ENCODE peak calls at places on chromosomes 5 and 9, in four cellular contexts. L is GM10248, H is upper lobe of right lung, O is AG04450. C is an unnamed sample.

GRCh38 chr5:174229640-174230350 is 184.3 kb downstream of the NSG2 start:
- DNase-seq in L (no peak), H (no peak), O (peak), C (no peak)

GRCh38 chr9:76181020-76181641 is 213.1 kb downstream of the RFK start:
- DNase-seq in L (no peak), H (no peak), O (no peak), C (no peak)

GRCh38 chr9:36877239-36877638 is 156.8 kb downstream of the PAX5 start:
- DNase-seq in L (peak), H (peak), O (no peak), C (no peak)

GRCh38 chr5:54541823-54542783 is 24.5 kb downstream of the SNX18 start:
- DNase-seq in L (no peak), H (no peak), O (no peak), C (no peak)

GRCh38 chr5:95375591-95375990 is 15.6 kb upstream of the FAM81B start:
- DNase-seq in L (no peak), H (no peak), O (no peak), C (no peak)

GRCh38 chr5:135235551-135236100 is 163.4 kb downstream of the MACROH2A1 start:
- DNase-seq in L (no peak), H (peak), O (no peak), C (no peak)

GRCh38 chr5:148091991-148092964 is 28.5 kb downstream of the SPINK5 start:
- DNase-seq in L (no peak), H (no peak), O (no peak), C (no peak)

GRCh38 chr5:10662661-10663245 is 98.3 kb downstream of the DAP start:
- DNase-seq in L (no peak), H (no peak), O (no peak), C (no peak)

GRCh38 chr5:16937023-16937379 is 913 bp upstream of the MYO10 start:
- DNase-seq in L (no peak), H (peak), O (no peak), C (no peak)

GRCh38 chr5:74412064-74412463 is 228.5 kb downstream of the ENC1 start:
- DNase-seq in L (no peak), H (no peak), O (no peak), C (no peak)

GRCh38 chr9:135857843-135858242 is 49.5 kb downstream of the CAMSAP1 start:
- DNase-seq in L (no peak), H (no peak), O (no peak), C (no peak)

GRCh38 chr9:77899679-77900354 is 131.8 kb downstream of the GNAQ start:
- DNase-seq in L (no peak), H (no peak), O (peak), C (no peak)

GRCh38 chr9:89440548-89440947 is 57.4 kb downstream of the SEMA4D start:
- DNase-seq in L (no peak), H (peak), O (no peak), C (no peak)

GRCh38 chr9:96874947-96875459 is 20.7 kb upstream of the ZNF782 start:
- DNase-seq in L (peak), H (no peak), O (no peak), C (no peak)

GRCh38 chr9:61670616-61671015 is 480.8 kb downstream of the SPATA31A7 start:
- DNase-seq in L (no peak), H (peak), O (no peak), C (no peak)

GRCh38 chr9:108389056-108389455 is 466.7 kb downstream of the ACTL7B start:
- DNase-seq in L (no peak), H (no peak), O (no peak), C (no peak)

GRCh38 chr9:2502760-2503159 is 118.8 kb upstream of the VLDLR start:
- DNase-seq in L (no peak), H (no peak), O (no peak), C (no peak)

GRCh38 chr9:9603345-9603744 is 1009.5 kb downstream of the PTPRD start:
- DNase-seq in L (no peak), H (no peak), O (no peak), C (no peak)

GRCh38 chr5:9015250-9015936 is 530.5 kb downstream of the SEMA5A start:
- DNase-seq in L (no peak), H (no peak), O (no peak), C (no peak)

GRCh38 chr5:126384985-126385384 is 38.2 kb upstream of the GRAMD2B start:
- DNase-seq in L (no peak), H (no peak), O (no peak), C (no peak)

GRCh38 chr5:142981886-142982820 is 212.0 kb downstream of the ARHGAP26 start:
- DNase-seq in L (no peak), H (peak), O (peak), C (no peak)

GRCh38 chr9:131478421-131478868 is 24.3 kb upstream of the POMT1 start:
- DNase-seq in L (peak), H (peak), O (no peak), C (no peak)

GRCh38 chr9:25742241-25742640 is 64.0 kb upstream of the TUSC1 start:
- DNase-seq in L (no peak), H (no peak), O (no peak), C (no peak)

GRCh38 chr5:14440598-14441401 is 140.8 kb upstream of the OTULINL start:
- DNase-seq in L (no peak), H (no peak), O (peak), C (no peak)

GRCh38 chr5:14445581-14446290 is 135.9 kb upstream of the OTULINL start:
- DNase-seq in L (no peak), H (no peak), O (no peak), C (no peak)

GRCh38 chr9:121807069-121807917 is 155.9 kb downstream of the DAB2IP start:
- DNase-seq in L (no peak), H (peak), O (no peak), C (no peak)

GRCh38 chr5:146877783-146878470 is 630 bp downstream of the PPP2R2B start:
- DNase-seq in L (peak), H (peak), O (no peak), C (no peak)

GRCh38 chr5:132557425-132557805 is 638 bp downstream of the RAD50 start:
- DNase-seq in L (peak), H (peak), O (no peak), C (peak)

GRCh38 chr5:60287174-60287771 is 393.7 kb upstream of the PDE4D start:
- DNase-seq in L (peak), H (peak), O (no peak), C (peak)

GRCh38 chr5:66596791-66597757 is 881 bp downstream of the MAST4 start:
- DNase-seq in L (peak), H (peak), O (no peak), C (no peak)

GRCh38 chr9:81080900-81081299 is 608.4 kb downstream of the TLE1 start:
- DNase-seq in L (no peak), H (no peak), O (no peak), C (no peak)

GRCh38 chr5:133147815-133148634 is 96.2 kb downstream of the HSPA4 start:
- DNase-seq in L (no peak), H (no peak), O (no peak), C (no peak)

GRCh38 chr5:143554194-143554717 is 150.8 kb upstream of the NR3C1 start:
- DNase-seq in L (no peak), H (no peak), O (peak), C (no peak)

GRCh38 chr5:176319827-176320554 is 41.6 kb downstream of the KIAA1191 start:
- DNase-seq in L (no peak), H (no peak), O (no peak), C (no peak)

GRCh38 chr9:33272061-33272460 is 7.2 kb downstream of the CHMP5 start:
- DNase-seq in L (no peak), H (no peak), O (no peak), C (no peak)

GRCh38 chr5:77852514-77853352 is 76.6 kb upstream of the TBCA start:
- DNase-seq in L (peak), H (peak), O (no peak), C (no peak)

GRCh38 chr9:72119853-72120252 is 29.4 kb upstream of the GDA start:
- DNase-seq in L (no peak), H (no peak), O (no peak), C (no peak)

GRCh38 chr9:130041648-130042405 is 1.2 kb downstream of the FNBP1 start:
- DNase-seq in L (no peak), H (no peak), O (no peak), C (no peak)

GRCh38 chr5:169574147-169574646 is 9.4 kb upstream of the SPDL1 start:
- DNase-seq in L (no peak), H (no peak), O (no peak), C (no peak)

GRCh38 chr5:169580964-169581363 is 2.6 kb upstream of the SPDL1 start:
- DNase-seq in L (no peak), H (no peak), O (no peak), C (no peak)

GRCh38 chr5:169576181-169576598 is 7.4 kb upstream of the SPDL1 start:
- DNase-seq in L (no peak), H (no peak), O (peak), C (no peak)

GRCh38 chr5:169581580-169582227 is 1.9 kb upstream of the SPDL1 start:
- DNase-seq in L (peak), H (no peak), O (no peak), C (peak)

GRCh38 chr5:169577966-169578365 is 5.6 kb upstream of the SPDL1 start:
- DNase-seq in L (no peak), H (no peak), O (no peak), C (no peak)
- TF ChIP-seq CTCF in L (peak), H (no peak), O (peak), C (peak)

DNA sequence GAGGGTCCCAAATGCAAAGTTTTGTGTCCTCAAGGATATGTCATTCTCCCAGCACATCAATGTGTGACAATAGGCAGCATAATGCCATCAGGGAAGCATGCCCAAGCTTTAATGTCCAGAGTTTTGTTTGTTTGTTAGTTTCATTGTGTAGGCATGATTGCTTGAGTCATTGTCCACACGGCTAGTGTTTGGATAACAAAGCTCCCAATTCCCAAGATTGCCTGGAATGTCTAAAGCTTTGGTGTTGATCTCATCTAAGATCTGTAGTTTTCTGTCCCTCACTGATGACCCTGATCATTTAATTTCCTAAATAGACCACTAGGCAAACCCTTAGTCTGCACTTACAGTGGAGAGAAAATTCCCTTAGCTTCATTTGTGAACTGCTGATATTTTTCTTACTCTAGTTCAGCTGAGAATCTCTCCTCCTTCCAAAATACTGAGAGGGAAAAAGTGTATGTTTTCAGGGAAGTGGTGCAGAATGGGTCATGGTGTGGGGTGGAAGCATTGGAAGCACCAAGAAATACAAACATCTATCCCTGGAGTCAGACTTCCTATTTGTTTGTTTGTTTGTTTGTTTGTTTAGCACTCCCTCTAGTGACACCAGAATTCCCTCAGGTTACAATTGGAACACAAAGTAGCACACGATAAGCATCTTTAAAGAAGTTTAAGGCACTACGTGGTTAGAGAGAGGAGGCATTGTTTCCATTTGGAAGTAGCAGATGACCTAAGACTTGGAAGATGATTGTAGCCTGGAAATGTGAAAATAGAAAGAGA is 127.1 kb downstream of the PRDM6 start:
- DNase-seq in L (no peak), H (no peak), O (no peak), C (no peak)
- TF ChIP-seq CTCF in L (peak), H (no peak), O (no peak), C (no peak)

GRCh38 chr9:91006046-91006445 is 204.4 kb downstream of the SYK start:
- DNase-seq in L (no peak), H (no peak), O (no peak), C (no peak)

GRCh38 chr9:91004484-91004883 is 202.9 kb downstream of the SYK start:
- DNase-seq in L (no peak), H (no peak), O (no peak), C (no peak)

GRCh38 chr9:91001146-91001611 is 199.6 kb downstream of the SYK start:
- DNase-seq in L (no peak), H (no peak), O (no peak), C (no peak)

GRCh38 chr9:91008568-91008967 is 206.9 kb downstream of the SYK start:
- DNase-seq in L (no peak), H (no peak), O (no peak), C (no peak)

GRCh38 chr9:91004992-91005391 is 203.4 kb downstream of the SYK start:
- DNase-seq in L (no peak), H (no peak), O (no peak), C (no peak)
- TF ChIP-seq CTCF in L (no peak), H (no peak), O (no peak), C (no peak)

GRCh38 chr5:103804714-103805113 is 242.1 kb upstream of the NUDT12 start:
- DNase-seq in L (no peak), H (no peak), O (no peak), C (no peak)

DNA sequence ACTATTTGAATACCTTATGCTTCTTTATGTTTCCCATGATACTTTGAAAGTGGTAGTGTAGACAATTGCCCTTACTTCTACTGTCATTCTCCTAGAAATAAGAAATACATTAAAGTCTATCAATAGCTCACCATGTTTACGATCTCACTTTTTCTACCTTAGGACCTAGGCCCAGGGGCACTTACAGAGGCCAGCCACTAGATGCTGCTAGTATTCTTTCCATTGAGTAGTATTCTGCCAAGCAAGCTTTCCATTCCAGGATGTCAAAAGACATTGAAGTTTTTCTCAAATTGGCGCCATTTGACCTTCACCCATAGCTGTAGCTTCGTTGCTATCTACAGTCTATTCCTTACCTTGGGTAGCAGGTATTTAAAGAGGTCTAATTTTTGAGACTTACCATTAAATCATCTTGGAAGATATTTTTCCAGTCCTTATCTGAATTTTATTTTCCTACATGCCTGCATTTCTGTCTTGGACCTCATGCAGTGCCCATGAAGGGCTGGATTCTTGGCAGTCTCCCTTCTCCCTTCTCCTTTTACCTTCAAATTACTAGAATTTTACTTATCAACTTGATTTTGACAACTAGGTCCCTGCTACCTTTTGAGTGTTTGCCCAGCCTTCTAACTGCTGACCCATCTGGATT is 246.0 kb upstream of the NUDT12 start:
- DNase-seq in L (peak), H (no peak), O (peak), C (peak)
- TF ChIP-seq CTCF in L (peak), H (peak), O (peak), C (peak)

GRCh38 chr5:162603399-162603798 is 535.8 kb downstream of the GABRG2 start:
- DNase-seq in L (no peak), H (no peak), O (no peak), C (no peak)

GRCh38 chr5:162607879-162608278 is 540.3 kb downstream of the GABRG2 start:
- DNase-seq in L (no peak), H (no peak), O (no peak), C (no peak)
- TF ChIP-seq CTCF in L (no peak), H (peak), O (no peak), C (peak)

DNA sequence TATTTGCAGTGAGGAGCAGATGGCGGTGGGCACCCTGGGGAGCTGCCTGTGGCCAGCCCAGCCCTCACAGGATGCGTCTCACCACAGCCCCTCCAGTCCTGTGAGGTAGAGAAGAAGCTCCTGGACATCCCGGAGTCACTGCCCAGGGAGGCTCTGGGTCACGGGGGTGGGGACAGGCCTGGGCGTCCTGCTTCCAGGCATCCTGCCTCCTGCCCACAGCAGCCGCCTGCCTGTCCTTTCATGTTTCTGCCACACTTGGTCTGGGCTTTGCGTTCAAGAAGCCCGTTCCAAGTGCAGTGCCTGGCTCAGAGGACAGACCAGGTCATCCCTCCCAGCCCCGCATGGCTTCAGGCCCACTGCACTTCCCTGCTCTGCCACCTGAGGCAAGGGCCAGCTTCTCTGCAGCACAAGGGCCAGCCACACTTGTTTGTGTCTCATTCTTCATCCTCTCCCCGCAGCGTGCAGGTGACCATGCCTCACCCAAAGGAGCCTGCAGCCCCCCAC is 38.2 kb downstream of the ZDHHC11B start:
- DNase-seq in L (no peak), H (no peak), O (no peak), C (no peak)
- TF ChIP-seq CTCF in L (no peak), H (no peak), O (no peak), C (no peak)

DNA sequence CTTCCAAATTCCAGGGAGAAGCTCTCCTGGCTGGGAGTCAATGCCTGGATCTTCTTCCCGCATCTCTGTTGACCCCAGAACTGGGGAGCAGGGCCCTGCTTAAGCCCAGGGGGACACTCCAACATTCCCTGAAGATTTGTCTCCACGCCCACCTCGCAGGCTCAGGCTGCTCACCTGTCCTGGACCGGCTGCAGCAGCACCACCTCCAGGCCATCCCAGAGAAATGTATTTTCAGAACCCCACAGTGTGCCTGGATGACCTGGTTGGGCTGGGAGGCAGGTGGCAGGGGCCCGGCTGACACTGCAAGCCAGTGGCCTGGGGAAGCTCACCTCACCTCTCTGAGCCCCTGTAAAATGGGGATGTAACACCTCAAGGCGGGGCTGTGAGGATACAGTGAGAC is 27.1 kb upstream of the ZBTB43 start:
- DNase-seq in L (no peak), H (peak), O (no peak), C (no peak)
- TF ChIP-seq CTCF in L (peak), H (no peak), O (no peak), C (peak)

GRCh38 chr9:106286249-106286648 is 576.7 kb upstream of the ZNF462 start:
- DNase-seq in L (no peak), H (no peak), O (no peak), C (peak)
- TF ChIP-seq CTCF in L (peak), H (no peak), O (no peak), C (peak)

GRCh38 chr5:117077142-117077541 is 502.5 kb upstream of the SEMA6A start:
- DNase-seq in L (no peak), H (no peak), O (no peak), C (no peak)
- TF ChIP-seq CTCF in L (peak), H (peak), O (peak), C (peak)

C was measured in Panc1.